ENCODE peak calls at places on chromosomes 12 and 14, in four cellular contexts. One of them, this sample, is unnamed.

GRCh38 chr12:109860961-109861360 is 19.4 kb downstream of the GLTP start:
- DNase-seq in AG09309: no peak
- DNase-seq in SK-N-SH: no peak
- DNase-seq in lower leg skin: no peak
- DNase-seq in this sample: no peak

GRCh38 chr14:37172024-37172869 is at the start of gene SLC25A21:
- DNase-seq in lower leg skin: peak
- DNase-seq in SK-N-SH: no peak
- DNase-seq in AG09309: peak
- DNase-seq in this sample: peak

GRCh38 chr14:92651106-92651792 is 97.2 kb downstream of the LGMN start:
- DNase-seq in SK-N-SH: no peak
- DNase-seq in lower leg skin: peak
- DNase-seq in AG09309: no peak
- DNase-seq in this sample: no peak

GRCh38 chr12:121534495-121535148 is 46.2 kb downstream of the KDM2B start:
- DNase-seq in SK-N-SH: no peak
- DNase-seq in lower leg skin: no peak
- DNase-seq in AG09309: no peak
- DNase-seq in this sample: no peak

GRCh38 chr14:80973918-80974317 is 18.5 kb downstream of the TSHR start:
- DNase-seq in SK-N-SH: no peak
- DNase-seq in lower leg skin: no peak
- DNase-seq in AG09309: no peak
- DNase-seq in this sample: no peak

GRCh38 chr14:96424104-96424989 is 32.4 kb downstream of the AK7 start:
- DNase-seq in SK-N-SH: peak
- DNase-seq in lower leg skin: no peak
- DNase-seq in AG09309: peak
- DNase-seq in this sample: peak

GRCh38 chr14:78253986-78254385 is 83.8 kb downstream of the NRXN3 start:
- DNase-seq in lower leg skin: no peak
- DNase-seq in AG09309: no peak
- DNase-seq in SK-N-SH: no peak
- DNase-seq in this sample: peak

GRCh38 chr12:12724421-12725085 is 7.4 kb downstream of the CDKN1B start:
- DNase-seq in AG09309: no peak
- DNase-seq in SK-N-SH: peak
- DNase-seq in lower leg skin: peak
- DNase-seq in this sample: no peak

GRCh38 chr12:66025477-66025876 is 105.1 kb downstream of the LLPH start:
- DNase-seq in AG09309: no peak
- DNase-seq in lower leg skin: no peak
- DNase-seq in SK-N-SH: no peak
- DNase-seq in this sample: peak

GRCh38 chr12:6607751-6608591 is 792 bp upstream of the CHD4 start:
- DNase-seq in SK-N-SH: peak
- DNase-seq in lower leg skin: no peak
- DNase-seq in AG09309: no peak
- DNase-seq in this sample: peak

GRCh38 chr14:61077946-61078738 is 97.1 kb downstream of the SLC38A6 start:
- DNase-seq in AG09309: no peak
- DNase-seq in SK-N-SH: no peak
- DNase-seq in lower leg skin: no peak
- DNase-seq in this sample: peak

GRCh38 chr14:52879958-52880357 is 70.9 kb downstream of the FERMT2 start:
- DNase-seq in AG09309: no peak
- DNase-seq in SK-N-SH: no peak
- DNase-seq in lower leg skin: no peak
- DNase-seq in this sample: no peak

GRCh38 chr14:71163842-71164500 is 256.7 kb downstream of the PCNX1 start:
- DNase-seq in SK-N-SH: no peak
- DNase-seq in lower leg skin: no peak
- DNase-seq in AG09309: no peak
- DNase-seq in this sample: no peak

GRCh38 chr12:27824126-27824842 is 44.2 kb upstream of the MANSC4 start:
- DNase-seq in SK-N-SH: no peak
- DNase-seq in AG09309: no peak
- DNase-seq in lower leg skin: no peak
- DNase-seq in this sample: no peak

GRCh38 chr12:39617887-39618286 is 1.7 kb downstream of the ABCD2 start:
- DNase-seq in SK-N-SH: no peak
- DNase-seq in lower leg skin: no peak
- DNase-seq in AG09309: no peak
- DNase-seq in this sample: no peak

GRCh38 chr12:53974084-53975018 is at the start of gene HOTAIR:
- DNase-seq in SK-N-SH: peak
- DNase-seq in AG09309: no peak
- DNase-seq in lower leg skin: peak
- DNase-seq in this sample: no peak

GRCh38 chr12:105773501-105773900 is 365.3 kb downstream of the NUAK1 start:
- DNase-seq in lower leg skin: no peak
- DNase-seq in SK-N-SH: no peak
- DNase-seq in AG09309: no peak
- DNase-seq in this sample: no peak

GRCh38 chr14:73786632-73786941 is 65.0 kb upstream of the PTGR2 start:
- DNase-seq in AG09309: no peak
- DNase-seq in SK-N-SH: peak
- DNase-seq in lower leg skin: no peak
- DNase-seq in this sample: no peak

GRCh38 chr12:75754141-75754540 is 242.7 kb upstream of the KRR1 start:
- DNase-seq in SK-N-SH: no peak
- DNase-seq in AG09309: no peak
- DNase-seq in lower leg skin: no peak
- DNase-seq in this sample: no peak

GRCh38 chr14:55071870-55072640 is 20.6 kb downstream of the MAPK1IP1L start:
- DNase-seq in AG09309: peak
- DNase-seq in lower leg skin: no peak
- DNase-seq in SK-N-SH: no peak
- DNase-seq in this sample: peak

GRCh38 chr14:102937331-102938175 is 15.1 kb downstream of the AMN start:
- DNase-seq in lower leg skin: no peak
- DNase-seq in AG09309: no peak
- DNase-seq in SK-N-SH: no peak
- DNase-seq in this sample: no peak

GRCh38 chr12:5808956-5809355 is 136.1 kb downstream of the ANO2 start:
- DNase-seq in AG09309: peak
- DNase-seq in SK-N-SH: no peak
- DNase-seq in lower leg skin: no peak
- DNase-seq in this sample: no peak

GRCh38 chr12:108734200-108734906 is 3.0 kb upstream of the CORO1C start:
- DNase-seq in lower leg skin: no peak
- DNase-seq in SK-N-SH: no peak
- DNase-seq in AG09309: peak
- DNase-seq in this sample: peak

GRCh38 chr12:125065753-125066570 is 727 bp downstream of the AACS start:
- DNase-seq in SK-N-SH: peak
- DNase-seq in AG09309: no peak
- DNase-seq in lower leg skin: no peak
- DNase-seq in this sample: no peak

GRCh38 chr12:93183940-93184663 is 193.6 kb upstream of the NUDT4 start:
- DNase-seq in SK-N-SH: peak
- DNase-seq in lower leg skin: no peak
- DNase-seq in AG09309: no peak
- DNase-seq in this sample: peak

GRCh38 chr14:101928415-101928841 is 35.9 kb upstream of the DYNC1H1 start:
- DNase-seq in SK-N-SH: peak
- DNase-seq in lower leg skin: no peak
- DNase-seq in AG09309: no peak
- DNase-seq in this sample: no peak

GRCh38 chr12:113875681-113876080 is 90.4 kb downstream of the RBM19 start:
- DNase-seq in AG09309: no peak
- DNase-seq in lower leg skin: no peak
- DNase-seq in SK-N-SH: no peak
- DNase-seq in this sample: no peak

GRCh38 chr12:63940295-63940997 is 95.9 kb downstream of the SRGAP1 start:
- DNase-seq in AG09309: no peak
- DNase-seq in lower leg skin: no peak
- DNase-seq in SK-N-SH: peak
- DNase-seq in this sample: no peak

GRCh38 chr12:26135010-26135420 is 10.2 kb upstream of the BHLHE41 start:
- DNase-seq in lower leg skin: no peak
- DNase-seq in AG09309: no peak
- DNase-seq in SK-N-SH: no peak
- DNase-seq in this sample: no peak

GRCh38 chr12:5251786-5252185 is 180.1 kb upstream of the NTF3 start:
- DNase-seq in AG09309: no peak
- DNase-seq in lower leg skin: no peak
- DNase-seq in SK-N-SH: no peak
- DNase-seq in this sample: no peak

GRCh38 chr14:58711382-58711781 is 73.6 kb downstream of the DACT1 start:
- DNase-seq in SK-N-SH: no peak
- DNase-seq in AG09309: no peak
- DNase-seq in lower leg skin: no peak
- DNase-seq in this sample: no peak

GRCh38 chr12:92624236-92624635 is 78.6 kb upstream of the PLEKHG7 start:
- DNase-seq in AG09309: no peak
- DNase-seq in SK-N-SH: no peak
- DNase-seq in lower leg skin: no peak
- DNase-seq in this sample: peak

GRCh38 chr12:123942911-123943648 is 29.6 kb downstream of the CCDC92 start:
- DNase-seq in AG09309: peak
- DNase-seq in lower leg skin: peak
- DNase-seq in SK-N-SH: no peak
- DNase-seq in this sample: peak

GRCh38 chr12:31215521-31216232 is 110.3 kb downstream of the SINHCAF start:
- DNase-seq in lower leg skin: no peak
- DNase-seq in AG09309: no peak
- DNase-seq in SK-N-SH: no peak
- DNase-seq in this sample: no peak
- TF ChIP-seq CTCF in lower leg skin: no peak
- TF ChIP-seq CTCF in AG09309: no peak
- TF ChIP-seq CTCF in SK-N-SH: no peak
- TF ChIP-seq CTCF in this sample: no peak

GRCh38 chr14:67239582-67239981 is 1.7 kb upstream of the PALS1 start:
- DNase-seq in lower leg skin: no peak
- DNase-seq in AG09309: no peak
- DNase-seq in SK-N-SH: no peak
- DNase-seq in this sample: no peak

GRCh38 chr14:67240978-67241415 is 238 bp upstream of the PALS1 start:
- DNase-seq in lower leg skin: peak
- DNase-seq in SK-N-SH: peak
- DNase-seq in AG09309: peak
- DNase-seq in this sample: peak

GRCh38 chr14:67241416-67242362 is at the start of gene PALS1:
- DNase-seq in AG09309: peak
- DNase-seq in SK-N-SH: peak
- DNase-seq in lower leg skin: no peak
- DNase-seq in this sample: peak

GRCh38 chr14:67237591-67237990 is 3.6 kb upstream of the PALS1 start:
- DNase-seq in AG09309: no peak
- DNase-seq in lower leg skin: no peak
- DNase-seq in SK-N-SH: no peak
- DNase-seq in this sample: no peak

GRCh38 chr14:67240168-67240932 is 885 bp upstream of the PALS1 start:
- DNase-seq in lower leg skin: peak
- DNase-seq in SK-N-SH: peak
- DNase-seq in AG09309: no peak
- DNase-seq in this sample: no peak
- H3K4me3 ChIP-seq in lower leg skin: peak
- H3K4me3 ChIP-seq in SK-N-SH: peak
- H3K4me3 ChIP-seq in AG09309: peak
- H3K4me3 ChIP-seq in this sample: peak

DNA sequence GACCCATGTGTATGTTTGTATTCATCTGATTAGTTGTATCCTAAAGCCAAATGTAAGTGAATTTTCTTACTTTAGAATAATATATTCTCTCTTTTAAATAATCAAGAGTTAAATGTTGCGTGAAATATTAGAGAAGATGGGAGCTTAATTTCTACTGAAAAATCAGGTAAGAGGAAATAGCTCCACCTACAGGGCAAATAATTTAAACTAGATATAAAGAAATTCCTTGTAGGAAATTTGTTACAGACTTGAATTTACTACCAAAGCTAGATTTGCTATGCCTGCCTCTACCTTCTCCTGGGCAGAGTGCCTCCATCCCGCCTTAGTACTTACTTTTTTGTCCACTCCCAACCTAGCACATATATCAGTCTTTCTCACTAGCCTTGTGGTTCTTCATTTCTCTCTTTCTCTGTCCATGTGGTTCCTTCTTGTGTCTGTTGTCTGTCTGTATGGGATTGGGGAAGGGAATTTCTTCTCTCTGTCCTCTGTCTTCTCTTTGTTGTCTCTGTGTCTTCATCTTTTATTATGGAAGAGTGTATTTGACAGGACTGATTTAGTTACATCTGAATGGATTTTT is 44.7 kb downstream of the PALS1 start:
- DNase-seq in lower leg skin: no peak
- DNase-seq in AG09309: peak
- DNase-seq in SK-N-SH: peak
- DNase-seq in this sample: peak
- TF ChIP-seq CTCF in lower leg skin: no peak
- TF ChIP-seq CTCF in AG09309: no peak
- TF ChIP-seq CTCF in SK-N-SH: peak
- TF ChIP-seq CTCF in this sample: peak

GRCh38 chr12:56723352-56723751 is 1.7 kb downstream of the NACA start:
- DNase-seq in lower leg skin: no peak
- DNase-seq in AG09309: no peak
- DNase-seq in SK-N-SH: no peak
- DNase-seq in this sample: no peak
- H3K4me3 ChIP-seq in lower leg skin: no peak
- H3K4me3 ChIP-seq in AG09309: peak
- H3K4me3 ChIP-seq in SK-N-SH: peak
- H3K4me3 ChIP-seq in this sample: peak

DNA sequence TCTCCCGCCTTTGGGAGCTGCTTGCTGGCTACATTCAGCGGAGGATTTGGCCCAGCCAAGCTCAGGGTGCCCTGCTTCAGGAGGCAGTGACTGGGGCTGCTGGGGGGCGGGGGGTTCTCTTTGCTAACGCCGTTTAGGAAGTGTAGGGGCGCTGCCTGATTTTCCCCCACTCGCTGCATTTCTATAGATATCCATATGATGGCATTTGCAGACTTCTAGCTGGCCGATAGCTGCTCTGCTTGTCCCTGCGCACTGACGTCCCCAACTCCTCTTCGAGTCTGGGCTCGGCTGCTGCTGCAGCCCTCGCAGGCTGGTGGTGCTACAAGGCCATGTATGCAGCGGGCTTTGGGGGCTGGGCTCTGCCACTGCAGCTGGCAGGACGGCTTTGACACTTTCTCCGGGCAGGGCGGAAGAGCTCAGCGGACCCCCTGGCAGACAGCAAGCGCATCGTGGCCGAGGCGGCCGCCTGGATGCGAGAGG is 3.1 kb downstream of the LRFN5 start:
- DNase-seq in lower leg skin: peak
- DNase-seq in SK-N-SH: peak
- DNase-seq in AG09309: no peak
- DNase-seq in this sample: peak
- TF ChIP-seq CTCF in lower leg skin: no peak
- TF ChIP-seq CTCF in SK-N-SH: no peak
- TF ChIP-seq CTCF in AG09309: peak
- TF ChIP-seq CTCF in this sample: peak